ENCODE peak calls at places on chromosomes 4 and X, in five cellular contexts. M, O, E, Q and J are unnamed samples.

GRCh38 chrX:137032841-137033773 is 688 bp downstream of the GPR101 start:
- DNase-seq in O (no peak), M (no peak), Q (no peak), E (no peak), J (no peak)

GRCh38 chr4:5322321-5322720 is 271.0 kb downstream of the STK32B start:
- DNase-seq in E (no peak), Q (no peak), M (no peak), O (no peak), J (no peak)

GRCh38 chr4:182828678-182829025 is 88.5 kb downstream of the DCTD start:
- DNase-seq in E (no peak), Q (no peak), M (no peak), O (no peak), J (no peak)

GRCh38 chr4:126038492-126039236 is 723.9 kb downstream of the FAT4 start:
- DNase-seq in Q (no peak), O (no peak), M (no peak), E (no peak), J (no peak)

GRCh38 chr4:176953021-176953420 is 160.3 kb upstream of the VEGFC start:
- DNase-seq in E (no peak), Q (no peak), O (no peak), M (no peak), J (no peak)

GRCh38 chrX:150036181-150036580 is 97.9 kb upstream of the EOLA2 start:
- DNase-seq in Q (peak; percentile 27), O (no peak), M (no peak), E (no peak), J (no peak)

GRCh38 chrX:39753296-39753996 is 344.3 kb downstream of the BCOR start:
- DNase-seq in E (no peak), Q (no peak), O (no peak), M (no peak), J (peak; percentile 69)

GRCh38 chr4:47525154-47525819 is 40.2 kb downstream of the ATP10D start:
- DNase-seq in O (peak; percentile 21), E (no peak), Q (peak; percentile 31), M (no peak), J (no peak)

GRCh38 chr4:126916626-126917140 is 716.1 kb upstream of the INTU start:
- DNase-seq in Q (no peak), M (no peak), O (no peak), E (no peak), J (no peak)

GRCh38 chrX:70301716-70302115 is 11.8 kb downstream of the KIF4A start:
- DNase-seq in O (no peak), M (no peak), Q (no peak), E (no peak), J (no peak)

GRCh38 chr4:54233697-54234496 is 4.8 kb downstream of the PDGFRA start:
- DNase-seq in O (peak; percentile 57), E (peak; percentile 45), Q (peak; percentile 87), M (peak; percentile 76), J (no peak)

GRCh38 chr4:170214731-170215130 is 125.0 kb upstream of the AADAT start:
- DNase-seq in M (no peak), E (no peak), O (no peak), Q (no peak), J (no peak)

GRCh38 chr4:108166038-108166437 is 2.7 kb downstream of the LEF1 start:
- DNase-seq in M (peak; percentile 68), E (no peak), Q (no peak), O (no peak), J (no peak)